ENCODE peak calls at places on chromosomes 7 and 10, in ten cellular contexts. One of them, this sample, is unnamed.

GRCh38 chr10:22715290-22715625 is 880 bp upstream of the PIP4K2A start:
- DNase-seq in HFF-Myc: no peak
- DNase-seq in AG04450: no peak
- DNase-seq in AG09319: no peak
- DNase-seq in tibial nerve: no peak
- DNase-seq in HepG2: no peak
- DNase-seq in pancreas: no peak
- DNase-seq in testis: no peak
- DNase-seq in ascending aorta: no peak
- DNase-seq in neural crest cell: no peak
- DNase-seq in this sample: no peak

GRCh38 chr10:110919349-110919931 is at the start of gene SHOC2:
- DNase-seq in HFF-Myc: no peak
- DNase-seq in neural crest cell: peak; percentile 90
- DNase-seq in AG04450: peak; percentile 20
- DNase-seq in ascending aorta: peak; percentile 100
- DNase-seq in HepG2: no peak
- DNase-seq in tibial nerve: peak; percentile 98
- DNase-seq in pancreas: peak; percentile 91
- DNase-seq in testis: peak; percentile 100
- DNase-seq in AG09319: no peak
- DNase-seq in this sample: peak; percentile 86

GRCh38 chr7:17633099-17633498 is 307.2 kb downstream of the SNX13 start:
- DNase-seq in testis: no peak
- DNase-seq in pancreas: no peak
- DNase-seq in HFF-Myc: no peak
- DNase-seq in neural crest cell: no peak
- DNase-seq in AG04450: no peak
- DNase-seq in tibial nerve: no peak
- DNase-seq in ascending aorta: no peak
- DNase-seq in HepG2: peak; percentile 39
- DNase-seq in AG09319: no peak
- DNase-seq in this sample: no peak

GRCh38 chr10:96747734-96748550 is 27.6 kb upstream of the PIK3AP1 start:
- DNase-seq in tibial nerve: no peak
- DNase-seq in neural crest cell: no peak
- DNase-seq in AG09319: no peak
- DNase-seq in HFF-Myc: no peak
- DNase-seq in ascending aorta: no peak
- DNase-seq in testis: no peak
- DNase-seq in AG04450: no peak
- DNase-seq in HepG2: peak; percentile 16
- DNase-seq in pancreas: no peak
- DNase-seq in this sample: no peak

GRCh38 chr7:1725199-1725701 is 55.2 kb downstream of the ELFN1 start:
- DNase-seq in AG09319: no peak
- DNase-seq in ascending aorta: no peak
- DNase-seq in tibial nerve: no peak
- DNase-seq in HepG2: no peak
- DNase-seq in neural crest cell: no peak
- DNase-seq in AG04450: no peak
- DNase-seq in pancreas: no peak
- DNase-seq in HFF-Myc: peak; percentile 7
- DNase-seq in testis: no peak
- DNase-seq in this sample: no peak

GRCh38 chr7:23476286-23477169 is 6.2 kb upstream of the IGF2BP3 start:
- DNase-seq in HFF-Myc: no peak
- DNase-seq in ascending aorta: no peak
- DNase-seq in AG04450: no peak
- DNase-seq in testis: no peak
- DNase-seq in AG09319: no peak
- DNase-seq in HepG2: no peak
- DNase-seq in neural crest cell: no peak
- DNase-seq in tibial nerve: no peak
- DNase-seq in pancreas: no peak
- DNase-seq in this sample: no peak

GRCh38 chr10:109922353-109922975 is 847 bp downstream of the XPNPEP1 start:
- DNase-seq in neural crest cell: no peak
- DNase-seq in ascending aorta: no peak
- DNase-seq in HepG2: no peak
- DNase-seq in pancreas: no peak
- DNase-seq in AG09319: no peak
- DNase-seq in HFF-Myc: no peak
- DNase-seq in AG04450: no peak
- DNase-seq in tibial nerve: no peak
- DNase-seq in testis: no peak
- DNase-seq in this sample: no peak

GRCh38 chr7:55435466-55435865 is 70.3 kb downstream of the LANCL2 start:
- DNase-seq in tibial nerve: no peak
- DNase-seq in HFF-Myc: no peak
- DNase-seq in testis: no peak
- DNase-seq in ascending aorta: no peak
- DNase-seq in neural crest cell: no peak
- DNase-seq in AG09319: no peak
- DNase-seq in HepG2: no peak
- DNase-seq in pancreas: no peak
- DNase-seq in AG04450: no peak
- DNase-seq in this sample: no peak

GRCh38 chr7:132677941-132678340 is 101.7 kb upstream of the PLXNA4 start:
- DNase-seq in neural crest cell: no peak
- DNase-seq in tibial nerve: no peak
- DNase-seq in AG09319: no peak
- DNase-seq in pancreas: no peak
- DNase-seq in AG04450: no peak
- DNase-seq in ascending aorta: no peak
- DNase-seq in testis: no peak
- DNase-seq in HFF-Myc: no peak
- DNase-seq in HepG2: no peak
- DNase-seq in this sample: no peak

GRCh38 chr7:23468721-23469149 is 1.6 kb downstream of the IGF2BP3 start:
- DNase-seq in pancreas: no peak
- DNase-seq in HepG2: no peak
- DNase-seq in AG04450: no peak
- DNase-seq in neural crest cell: peak; percentile 13
- DNase-seq in AG09319: no peak
- DNase-seq in tibial nerve: no peak
- DNase-seq in ascending aorta: no peak
- DNase-seq in testis: no peak
- DNase-seq in HFF-Myc: no peak
- DNase-seq in this sample: no peak

GRCh38 chr10:59037018-59037389 is 139.4 kb upstream of the PHYHIPL start:
- DNase-seq in HFF-Myc: no peak
- DNase-seq in AG09319: no peak
- DNase-seq in ascending aorta: no peak
- DNase-seq in neural crest cell: no peak
- DNase-seq in pancreas: no peak
- DNase-seq in HepG2: no peak
- DNase-seq in tibial nerve: no peak
- DNase-seq in AG04450: no peak
- DNase-seq in testis: no peak
- DNase-seq in this sample: no peak

GRCh38 chr10:84097787-84098353 is 41.4 kb upstream of the GHITM start:
- DNase-seq in HepG2: no peak
- DNase-seq in tibial nerve: no peak
- DNase-seq in AG04450: no peak
- DNase-seq in AG09319: no peak
- DNase-seq in neural crest cell: no peak
- DNase-seq in HFF-Myc: no peak
- DNase-seq in ascending aorta: no peak
- DNase-seq in testis: no peak
- DNase-seq in pancreas: no peak
- DNase-seq in this sample: no peak

GRCh38 chr10:74921744-74922143 is 95.3 kb downstream of the KAT6B start:
- DNase-seq in neural crest cell: no peak
- DNase-seq in ascending aorta: no peak
- DNase-seq in HFF-Myc: no peak
- DNase-seq in tibial nerve: no peak
- DNase-seq in pancreas: no peak
- DNase-seq in testis: peak; percentile 81
- DNase-seq in AG04450: no peak
- DNase-seq in AG09319: no peak
- DNase-seq in HepG2: no peak
- DNase-seq in this sample: no peak

GRCh38 chr10:78852447-78852846 is 216.3 kb upstream of the ZMIZ1 start:
- DNase-seq in testis: no peak
- DNase-seq in tibial nerve: no peak
- DNase-seq in HepG2: no peak
- DNase-seq in AG09319: no peak
- DNase-seq in HFF-Myc: no peak
- DNase-seq in neural crest cell: no peak
- DNase-seq in pancreas: no peak
- DNase-seq in ascending aorta: no peak
- DNase-seq in AG04450: no peak
- DNase-seq in this sample: no peak

GRCh38 chr7:102912742-102913141 is at the start of gene LRRC17:
- DNase-seq in pancreas: no peak
- DNase-seq in AG09319: peak; percentile 35
- DNase-seq in HFF-Myc: peak; percentile 85
- DNase-seq in tibial nerve: no peak
- DNase-seq in testis: peak; percentile 35
- DNase-seq in AG04450: peak; percentile 93
- DNase-seq in HepG2: no peak
- DNase-seq in neural crest cell: peak; percentile 36
- DNase-seq in ascending aorta: no peak
- DNase-seq in this sample: no peak

GRCh38 chr7:155839461-155839860 is 27.2 kb upstream of the SHH start:
- DNase-seq in pancreas: no peak
- DNase-seq in AG09319: no peak
- DNase-seq in tibial nerve: no peak
- DNase-seq in neural crest cell: no peak
- DNase-seq in AG04450: no peak
- DNase-seq in HFF-Myc: no peak
- DNase-seq in ascending aorta: no peak
- DNase-seq in HepG2: no peak
- DNase-seq in testis: no peak
- DNase-seq in this sample: no peak

GRCh38 chr10:59362991-59363390 is 642 bp upstream of the FAM13C start:
- DNase-seq in ascending aorta: no peak
- DNase-seq in AG09319: no peak
- DNase-seq in HepG2: no peak
- DNase-seq in pancreas: peak; percentile 65
- DNase-seq in HFF-Myc: no peak
- DNase-seq in AG04450: no peak
- DNase-seq in neural crest cell: peak; percentile 32
- DNase-seq in testis: peak; percentile 89
- DNase-seq in tibial nerve: peak; percentile 32
- DNase-seq in this sample: peak; percentile 54

GRCh38 chr10:112517381-112517976 is 70.5 kb downstream of the VTI1A start:
- DNase-seq in pancreas: no peak
- DNase-seq in HepG2: no peak
- DNase-seq in neural crest cell: no peak
- DNase-seq in HFF-Myc: no peak
- DNase-seq in AG09319: no peak
- DNase-seq in ascending aorta: no peak
- DNase-seq in tibial nerve: no peak
- DNase-seq in testis: no peak
- DNase-seq in AG04450: no peak
- DNase-seq in this sample: no peak

GRCh38 chr7:27492224-27492623 is 170.5 kb downstream of the HIBADH start:
- DNase-seq in AG09319: no peak
- DNase-seq in testis: no peak
- DNase-seq in HFF-Myc: no peak
- DNase-seq in pancreas: no peak
- DNase-seq in AG04450: no peak
- DNase-seq in ascending aorta: no peak
- DNase-seq in tibial nerve: no peak
- DNase-seq in neural crest cell: no peak
- DNase-seq in HepG2: no peak
- DNase-seq in this sample: no peak

GRCh38 chr10:89115876-89116627 is 91.1 kb downstream of the CH25H start:
- DNase-seq in neural crest cell: no peak
- DNase-seq in pancreas: no peak
- DNase-seq in AG04450: no peak
- DNase-seq in testis: no peak
- DNase-seq in HepG2: no peak
- DNase-seq in tibial nerve: no peak
- DNase-seq in AG09319: no peak
- DNase-seq in ascending aorta: no peak
- DNase-seq in HFF-Myc: no peak
- DNase-seq in this sample: no peak

GRCh38 chr10:16788125-16788524 is 29.1 kb downstream of the RSU1 start:
- DNase-seq in pancreas: no peak
- DNase-seq in AG09319: no peak
- DNase-seq in HepG2: no peak
- DNase-seq in testis: no peak
- DNase-seq in neural crest cell: no peak
- DNase-seq in ascending aorta: no peak
- DNase-seq in AG04450: no peak
- DNase-seq in HFF-Myc: no peak
- DNase-seq in tibial nerve: no peak
- DNase-seq in this sample: no peak

GRCh38 chr10:92290837-92291609 is at the start of the genes CPEB3 and MARCHF5:
- DNase-seq in AG04450: peak; percentile 87
- DNase-seq in ascending aorta: peak; percentile 84
- DNase-seq in HepG2: peak; percentile 93
- DNase-seq in neural crest cell: peak; percentile 92
- DNase-seq in tibial nerve: peak; percentile 86
- DNase-seq in HFF-Myc: peak; percentile 75
- DNase-seq in pancreas: peak; percentile 97
- DNase-seq in testis: peak; percentile 97
- DNase-seq in AG09319: peak; percentile 85
- DNase-seq in this sample: peak; percentile 85
- TF ChIP-seq CTCF in AG04450: peak; percentile 72
- TF ChIP-seq CTCF in ascending aorta: peak; percentile 89
- TF ChIP-seq CTCF in HepG2: peak; percentile 72
- TF ChIP-seq CTCF in neural crest cell: peak; percentile 80
- TF ChIP-seq CTCF in tibial nerve: peak; percentile 60
- TF ChIP-seq CTCF in HFF-Myc: peak; percentile 51
- TF ChIP-seq CTCF in pancreas: peak; percentile 67
- TF ChIP-seq CTCF in testis: peak; percentile 83
- TF ChIP-seq CTCF in AG09319: peak; percentile 49
- TF ChIP-seq CTCF in this sample: no peak

GRCh38 chr7:148478551-148478950 is 112.0 kb upstream of the C7orf33 start:
- DNase-seq in AG09319: no peak
- DNase-seq in tibial nerve: no peak
- DNase-seq in HepG2: no peak
- DNase-seq in testis: no peak
- DNase-seq in neural crest cell: no peak
- DNase-seq in HFF-Myc: no peak
- DNase-seq in ascending aorta: no peak
- DNase-seq in pancreas: no peak
- DNase-seq in AG04450: no peak
- DNase-seq in this sample: no peak
- TF ChIP-seq CTCF in AG09319: no peak
- TF ChIP-seq CTCF in tibial nerve: no peak
- TF ChIP-seq CTCF in HepG2: no peak
- TF ChIP-seq CTCF in testis: no peak
- TF ChIP-seq CTCF in neural crest cell: no peak
- TF ChIP-seq CTCF in HFF-Myc: no peak
- TF ChIP-seq CTCF in ascending aorta: no peak
- TF ChIP-seq CTCF in pancreas: no peak
- TF ChIP-seq CTCF in AG04450: no peak
- TF ChIP-seq CTCF in this sample: no peak

GRCh38 chr7:142939226-142939910 is at the start of gene LLCFC1:
- DNase-seq in neural crest cell: no peak
- DNase-seq in AG04450: no peak
- DNase-seq in HepG2: peak; percentile 13
- DNase-seq in tibial nerve: no peak
- DNase-seq in HFF-Myc: no peak
- DNase-seq in testis: no peak
- DNase-seq in AG09319: no peak
- DNase-seq in ascending aorta: no peak
- DNase-seq in pancreas: no peak
- DNase-seq in this sample: no peak
- TF ChIP-seq CTCF in neural crest cell: peak; percentile 37
- TF ChIP-seq CTCF in AG04450: no peak
- TF ChIP-seq CTCF in HepG2: peak; percentile 30
- TF ChIP-seq CTCF in tibial nerve: no peak
- TF ChIP-seq CTCF in HFF-Myc: peak; percentile 26
- TF ChIP-seq CTCF in testis: no peak
- TF ChIP-seq CTCF in AG09319: no peak
- TF ChIP-seq CTCF in ascending aorta: no peak
- TF ChIP-seq CTCF in pancreas: no peak
- TF ChIP-seq CTCF in this sample: no peak

GRCh38 chr10:99732033-99732912 is at the start of the genes COX15 and CUTC:
- DNase-seq in HepG2: peak; percentile 94
- DNase-seq in neural crest cell: peak; percentile 95
- DNase-seq in tibial nerve: peak; percentile 89
- DNase-seq in AG09319: peak; percentile 89
- DNase-seq in pancreas: peak; percentile 97
- DNase-seq in AG04450: peak; percentile 93
- DNase-seq in testis: peak; percentile 97
- DNase-seq in HFF-Myc: peak; percentile 86
- DNase-seq in ascending aorta: peak; percentile 87
- DNase-seq in this sample: peak; percentile 84
- TF ChIP-seq CTCF in HepG2: peak; percentile 75
- TF ChIP-seq CTCF in neural crest cell: peak; percentile 67
- TF ChIP-seq CTCF in tibial nerve: no peak
- TF ChIP-seq CTCF in AG09319: peak; percentile 14
- TF ChIP-seq CTCF in pancreas: peak; percentile 8
- TF ChIP-seq CTCF in AG04450: peak; percentile 34
- TF ChIP-seq CTCF in testis: no peak
- TF ChIP-seq CTCF in HFF-Myc: no peak
- TF ChIP-seq CTCF in ascending aorta: no peak
- TF ChIP-seq CTCF in this sample: no peak